ENCODE peak calls at places on chromosomes 7 and 10, in five cellular contexts. U is skeletal muscle cell, F is D341Med, L is GM12865, A is cardiac muscle cell. H is an unnamed sample.

GRCh38 chr10:50937230-50937907 is 51.9 kb upstream of the A1CF start:
- DNase-seq in L (no peak), F (peak), A (peak), U (peak), H (peak)

GRCh38 chr7:108094375-108094774 is 35.8 kb downstream of the LAMB4 start:
- DNase-seq in U (peak), L (no peak), A (no peak), F (no peak), H (no peak)

GRCh38 chr10:104041891-104042535 is 43.7 kb downstream of the COL17A1 start:
- DNase-seq in L (no peak), F (no peak), U (no peak), A (no peak), H (no peak)

GRCh38 chr7:20554072-20554471 is 61.4 kb upstream of the ABCB5 start:
- DNase-seq in F (no peak), L (no peak), A (no peak), U (no peak), H (no peak)

GRCh38 chr10:93390691-93391090 is 91.4 kb downstream of the MYOF start:
- DNase-seq in F (no peak), U (no peak), L (no peak), A (no peak), H (no peak)

GRCh38 chr10:122338609-122339441 is 35.7 kb upstream of the PLEKHA1 start:
- DNase-seq in A (no peak), L (no peak), U (no peak), F (no peak), H (peak)

GRCh38 chr10:133391249-133391635 is 2.7 kb upstream of the MTG1 start:
- DNase-seq in U (no peak), A (no peak), L (no peak), F (no peak), H (no peak)

GRCh38 chr10:71225291-71226058 is 13.1 kb downstream of the UNC5B start:
- DNase-seq in U (no peak), L (no peak), F (peak), A (no peak), H (no peak)

GRCh38 chr7:112263519-112263918 is 57.0 kb downstream of the ZNF277 start:
- DNase-seq in F (no peak), U (no peak), L (no peak), A (no peak), H (no peak)

GRCh38 chr7:64611717-64612116 is 48.8 kb upstream of the ZNF680 start:
- DNase-seq in A (no peak), F (no peak), L (no peak), U (no peak), H (no peak)

GRCh38 chr7:103048833-103049232 is 25.8 kb downstream of the FBXL13 start:
- DNase-seq in U (no peak), L (no peak), A (no peak), F (no peak), H (no peak)

GRCh38 chr10:32773105-32773504 is 184.9 kb downstream of the ITGB1 start:
- DNase-seq in L (no peak), A (no peak), F (no peak), U (no peak), H (no peak)

GRCh38 chr10:35339946-35340345 is 3.6 kb downstream of the CCNY start:
- DNase-seq in U (no peak), L (peak), F (no peak), A (no peak), H (no peak)

GRCh38 chr7:44982970-44983369 is 4.2 kb upstream of the MYO1G start:
- DNase-seq in F (no peak), L (no peak), A (no peak), U (no peak), H (no peak)

GRCh38 chr10:99460070-99460469 is 29.6 kb upstream of the GOT1 start:
- DNase-seq in A (no peak), F (no peak), U (no peak), L (no peak), H (no peak)

GRCh38 chr10:115093776-115094361 is 704 bp downstream of the ATRNL1 start:
- DNase-seq in L (peak), A (peak), F (peak), U (no peak), H (no peak)

GRCh38 chr10:17006631-17007161 is 122.9 kb downstream of the CUBN start:
- DNase-seq in L (no peak), U (no peak), F (no peak), A (no peak), H (no peak)

GRCh38 chr10:71723301-71723700 is 3.7 kb upstream of the C10orf105 start:
- DNase-seq in L (no peak), F (no peak), A (no peak), U (no peak), H (no peak)

GRCh38 chr10:43073191-43073590 is 3.7 kb upstream of the RET start:
- DNase-seq in U (no peak), A (no peak), F (no peak), L (no peak), H (no peak)

GRCh38 chr10:61280303-61280702 is 172.9 kb downstream of the TMEM26 start:
- DNase-seq in A (no peak), U (no peak), F (no peak), L (no peak), H (peak)

GRCh38 chr7:38863609-38864291 is 45.2 kb downstream of the VPS41 start:
- DNase-seq in L (no peak), A (no peak), F (no peak), U (no peak), H (peak)

GRCh38 chr7:96084880-96085551 is 236.9 kb downstream of the SLC25A13 start:
- DNase-seq in U (peak), F (no peak), A (no peak), L (no peak), H (peak)

GRCh38 chr7:25541064-25541463 is 312.8 kb upstream of the NPVF start:
- DNase-seq in F (no peak), U (no peak), A (no peak), L (no peak), H (no peak)

GRCh38 chr10:73588656-73589055 is 2.5 kb downstream of the USP54 start:
- DNase-seq in A (no peak), U (no peak), L (no peak), F (no peak), H (no peak)

GRCh38 chr7:127041689-127042452 is 210.9 kb downstream of the GRM8 start:
- DNase-seq in U (no peak), A (no peak), L (no peak), F (no peak), H (no peak)

GRCh38 chr7:141057788-141058187 is 16.1 kb upstream of the TMEM178B start:
- DNase-seq in U (no peak), L (no peak), F (no peak), A (no peak), H (no peak)

GRCh38 chr7:101125989-101126650 is 784 bp upstream of the SERPINE1 start:
- DNase-seq in A (no peak), F (no peak), U (peak), L (peak), H (no peak)

GRCh38 chr10:29473411-29474100 is 161.2 kb downstream of the SVIL start:
- DNase-seq in F (no peak), L (no peak), A (no peak), U (no peak), H (no peak)

H was measured in LoVo.